ENCODE peak calls at places on chromosomes 1 and 21, in six cellular contexts. B is head of caudate nucleus, G is PC-3, N is hepatocyte, Q is GF-D8, O is HuH-7. W is an unnamed sample.

GRCh38 chr1:91949356-91949699 is at the start of gene BRDT:
- DNase-seq in B (no peak), G (no peak), N (no peak), Q (no peak), O (peak), W (no peak)

GRCh38 chr1:198610362-198610761 is 28.5 kb upstream of the PTPRC start:
- DNase-seq in B (no peak), G (no peak), N (no peak), Q (no peak), O (no peak), W (no peak)

GRCh38 chr1:202251424-202252256 is 58.0 kb downstream of the LGR6 start:
- DNase-seq in B (no peak), G (no peak), N (no peak), Q (no peak), O (no peak), W (no peak)

GRCh38 chr1:82777240-82777639 is 976.5 kb downstream of the ADGRL2 start:
- DNase-seq in B (no peak), G (no peak), N (no peak), Q (no peak), O (no peak), W (no peak)

GRCh38 chr1:115118086-115118485 is 28.8 kb upstream of the TSPAN2 start:
- DNase-seq in B (no peak), G (no peak), N (no peak), Q (no peak), O (no peak), W (no peak)

GRCh38 chr1:11355594-11356467 is 82.8 kb downstream of the UBIAD1 start:
- DNase-seq in B (peak), G (no peak), N (no peak), Q (no peak), O (no peak), W (no peak)

GRCh38 chr1:242086093-242086492 is 87.2 kb upstream of the MAP1LC3C start:
- DNase-seq in B (no peak), G (no peak), N (no peak), Q (no peak), O (no peak), W (no peak)

GRCh38 chr1:106526650-106527049 is 529.8 kb upstream of the PRMT6 start:
- DNase-seq in B (no peak), G (peak), N (no peak), Q (no peak), O (no peak), W (no peak)

GRCh38 chr21:34801519-34802132 is 132.8 kb downstream of the CLIC6 start:
- DNase-seq in B (no peak), G (peak), N (peak), Q (no peak), O (no peak), W (peak)

GRCh38 chr1:2999571-2999970 is 21.7 kb upstream of the ACTRT2 start:
- DNase-seq in B (no peak), G (no peak), N (no peak), Q (no peak), O (no peak), W (no peak)

W was measured in cardiac muscle cell.